ENCODE peak calls at places on chromosomes 6 and 20, in six cellular contexts. One of them, this sample, is unnamed.

GRCh38 chr6:27542485-27542884 is 69.6 kb upstream of the ZNF184 start:
- DNase-seq in HepG2: no peak
- DNase-seq in GM12878: no peak
- DNase-seq in A549: no peak
- DNase-seq in H1: no peak
- DNase-seq in SK-N-SH: no peak
- DNase-seq in this sample: no peak

GRCh38 chr6:52015953-52016352 is 71.5 kb downstream of the PKHD1 start:
- DNase-seq in HepG2: no peak
- DNase-seq in GM12878: no peak
- DNase-seq in A549: no peak
- DNase-seq in H1: no peak
- DNase-seq in SK-N-SH: no peak
- DNase-seq in this sample: no peak

GRCh38 chr20:47070176-47070575 is 175.5 kb downstream of the EYA2 start:
- DNase-seq in HepG2: no peak
- DNase-seq in GM12878: no peak
- DNase-seq in A549: no peak
- DNase-seq in H1: no peak
- DNase-seq in SK-N-SH: no peak
- DNase-seq in this sample: no peak

GRCh38 chr6:47787620-47788497 is 6.0 kb downstream of the OPN5 start:
- DNase-seq in HepG2: peak
- DNase-seq in GM12878: no peak
- DNase-seq in A549: peak
- DNase-seq in H1: peak
- DNase-seq in SK-N-SH: peak
- DNase-seq in this sample: peak

GRCh38 chr6:93677297-93677965 is 258.1 kb upstream of the EPHA7 start:
- DNase-seq in HepG2: no peak
- DNase-seq in GM12878: no peak
- DNase-seq in A549: no peak
- DNase-seq in H1: no peak
- DNase-seq in SK-N-SH: no peak
- DNase-seq in this sample: no peak

GRCh38 chr20:23269954-23270353 is 80.6 kb upstream of the NXT1 start:
- DNase-seq in HepG2: no peak
- DNase-seq in GM12878: no peak
- DNase-seq in A549: no peak
- DNase-seq in H1: no peak
- DNase-seq in SK-N-SH: no peak
- DNase-seq in this sample: no peak

GRCh38 chr6:138999949-139000725 is 12.1 kb upstream of the REPS1 start:
- DNase-seq in HepG2: no peak
- DNase-seq in GM12878: no peak
- DNase-seq in A549: no peak
- DNase-seq in H1: no peak
- DNase-seq in SK-N-SH: no peak
- DNase-seq in this sample: no peak

GRCh38 chr6:397604-398003 is 6.1 kb downstream of the IRF4 start:
- DNase-seq in HepG2: no peak
- DNase-seq in GM12878: no peak
- DNase-seq in A549: no peak
- DNase-seq in H1: no peak
- DNase-seq in SK-N-SH: no peak
- DNase-seq in this sample: no peak

GRCh38 chr20:48615871-48616270 is 211.9 kb downstream of the PREX1 start:
- DNase-seq in HepG2: no peak
- DNase-seq in GM12878: no peak
- DNase-seq in A549: no peak
- DNase-seq in H1: no peak
- DNase-seq in SK-N-SH: no peak
- DNase-seq in this sample: no peak

GRCh38 chr20:4989570-4989969 is 11.7 kb downstream of the SLC23A2 start:
- DNase-seq in HepG2: no peak
- DNase-seq in GM12878: peak
- DNase-seq in A549: no peak
- DNase-seq in H1: no peak
- DNase-seq in SK-N-SH: no peak
- DNase-seq in this sample: no peak
- TF ChIP-seq RAD21 in HepG2: no peak
- TF ChIP-seq RAD21 in GM12878: no peak
- TF ChIP-seq RAD21 in A549: no peak
- TF ChIP-seq RAD21 in H1: no peak
- TF ChIP-seq RAD21 in SK-N-SH: no peak
- TF ChIP-seq RAD21 in this sample: no peak

GRCh38 chr20:64083380-64084208 is 604 bp downstream of the LKAAEAR1 start:
- DNase-seq in HepG2: peak
- DNase-seq in GM12878: no peak
- DNase-seq in A549: peak
- DNase-seq in H1: peak
- DNase-seq in SK-N-SH: peak
- DNase-seq in this sample: peak
- TF ChIP-seq USF2 in HepG2: no peak
- TF ChIP-seq USF2 in GM12878: no peak
- TF ChIP-seq USF2 in A549: no peak
- TF ChIP-seq USF2 in H1: no peak
- TF ChIP-seq USF2 in SK-N-SH: no peak
- TF ChIP-seq USF2 in this sample: no peak

GRCh38 chr6:6556738-6557503 is 31.6 kb upstream of the LY86 start:
- DNase-seq in HepG2: peak
- DNase-seq in GM12878: no peak
- DNase-seq in A549: peak
- DNase-seq in H1: peak
- DNase-seq in SK-N-SH: peak
- DNase-seq in this sample: peak
- TF ChIP-seq MAX in HepG2: no peak
- TF ChIP-seq MAX in GM12878: no peak
- TF ChIP-seq MAX in A549: no peak
- TF ChIP-seq MAX in H1: no peak
- TF ChIP-seq MAX in SK-N-SH: no peak
- TF ChIP-seq MAX in this sample: no peak

DNA sequence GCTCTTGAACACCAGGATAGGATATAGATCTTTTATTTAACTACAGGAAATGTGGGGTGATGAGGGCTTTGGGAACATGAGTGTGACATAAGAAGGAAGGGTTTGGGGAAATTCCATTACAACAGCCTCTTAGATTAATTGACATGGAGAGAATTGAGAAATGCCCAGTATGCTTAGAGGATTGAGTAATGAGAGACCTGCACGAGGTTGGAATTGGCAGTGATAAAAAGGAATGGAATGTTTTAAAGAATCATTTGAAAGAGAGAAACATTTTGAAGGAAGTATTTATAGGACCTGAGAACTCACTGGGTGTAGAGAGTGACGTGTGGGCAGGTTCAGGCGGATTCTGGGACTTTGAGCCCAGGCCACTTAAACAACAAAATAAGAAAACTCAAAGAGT is 227.0 kb downstream of the BMP2 start:
- DNase-seq in HepG2: no peak
- DNase-seq in GM12878: no peak
- DNase-seq in A549: peak
- DNase-seq in H1: no peak
- DNase-seq in SK-N-SH: no peak
- DNase-seq in this sample: no peak
- TF ChIP-seq RAD21 in HepG2: no peak
- TF ChIP-seq RAD21 in GM12878: no peak
- TF ChIP-seq RAD21 in A549: no peak
- TF ChIP-seq RAD21 in H1: no peak
- TF ChIP-seq RAD21 in SK-N-SH: no peak
- TF ChIP-seq RAD21 in this sample: no peak